ENCODE peak calls at places on chromosomes 4 and X, in four cellular contexts. J is H9, A is HepG2, I is HCT116. P is an unnamed sample.

GRCh38 chr4:88035292-88035691 is 27.9 kb downstream of the PKD2 start:
- DNase-seq in I (no peak), A (no peak), J (no peak), P (no peak)

GRCh38 chrX:39836802-39837420 is 260.8 kb downstream of the BCOR start:
- DNase-seq in J (no peak), A (no peak), I (no peak), P (no peak)

GRCh38 chrX:73876897-73877296 is 313.9 kb downstream of the CHIC1 start:
- DNase-seq in I (no peak), J (no peak), A (no peak), P (no peak)

GRCh38 chr4:69104719-69105275 is 8.5 kb downstream of the UGT2B7 start:
- DNase-seq in I (no peak), A (no peak), J (no peak), P (no peak)

GRCh38 chr4:151862766-151863165 is 102.0 kb upstream of the GATB start:
- DNase-seq in J (no peak), I (no peak), A (no peak), P (no peak)

GRCh38 chr4:180500146-180500545 is 1743.1 kb upstream of the TENM3 start:
- DNase-seq in I (no peak), A (no peak), J (no peak), P (no peak)

GRCh38 chrX:94057385-94057784 is 383.4 kb downstream of the FAM133A start:
- DNase-seq in I (no peak), J (no peak), A (no peak), P (no peak)

GRCh38 chrX:56281789-56282188 is 49.6 kb downstream of the KLF8 start:
- DNase-seq in I (peak; percentile 3), J (no peak), A (peak; percentile 8), P (no peak)

GRCh38 chr4:101271516-101271915 is 75.8 kb downstream of the PPP3CA start:
- DNase-seq in I (no peak), A (peak; percentile 37), J (no peak), P (no peak)

GRCh38 chr4:184889683-184890082 is 63.9 kb upstream of the ACSL1 start:
- DNase-seq in A (no peak), J (no peak), I (no peak), P (no peak)

GRCh38 chr4:46146993-46147392 is 23.1 kb upstream of the GABRG1 start:
- DNase-seq in A (peak; percentile 6), I (no peak), J (no peak), P (peak; percentile 60)

GRCh38 chr4:65668201-65669007 is 1.9 kb downstream of the EPHA5 start:
- DNase-seq in I (no peak), J (peak; percentile 39), A (no peak), P (peak; percentile 62)

GRCh38 chr4:65671402-65671801 is 1.1 kb upstream of the EPHA5 start:
- DNase-seq in I (no peak), J (no peak), A (peak; percentile 6), P (no peak)

GRCh38 chr4:65669008-65669971 is 999 bp downstream of the EPHA5 start:
- DNase-seq in J (peak; percentile 54), A (no peak), I (no peak), P (peak; percentile 80)

GRCh38 chr4:65669981-65670330 is 333 bp downstream of the EPHA5 start:
- DNase-seq in J (no peak), A (no peak), I (no peak), P (no peak)

GRCh38 chr4:65670331-65671031 is at the start of gene EPHA5:
- DNase-seq in A (peak; percentile 3), J (peak; percentile 92), I (no peak), P (peak; percentile 94)
- H3K9ac ChIP-seq in A (no peak within 1 kb of the TSS), J (no peak within 1 kb of the TSS), I (no peak within 1 kb of the TSS), P (no peak within 1 kb of the TSS)

DNA sequence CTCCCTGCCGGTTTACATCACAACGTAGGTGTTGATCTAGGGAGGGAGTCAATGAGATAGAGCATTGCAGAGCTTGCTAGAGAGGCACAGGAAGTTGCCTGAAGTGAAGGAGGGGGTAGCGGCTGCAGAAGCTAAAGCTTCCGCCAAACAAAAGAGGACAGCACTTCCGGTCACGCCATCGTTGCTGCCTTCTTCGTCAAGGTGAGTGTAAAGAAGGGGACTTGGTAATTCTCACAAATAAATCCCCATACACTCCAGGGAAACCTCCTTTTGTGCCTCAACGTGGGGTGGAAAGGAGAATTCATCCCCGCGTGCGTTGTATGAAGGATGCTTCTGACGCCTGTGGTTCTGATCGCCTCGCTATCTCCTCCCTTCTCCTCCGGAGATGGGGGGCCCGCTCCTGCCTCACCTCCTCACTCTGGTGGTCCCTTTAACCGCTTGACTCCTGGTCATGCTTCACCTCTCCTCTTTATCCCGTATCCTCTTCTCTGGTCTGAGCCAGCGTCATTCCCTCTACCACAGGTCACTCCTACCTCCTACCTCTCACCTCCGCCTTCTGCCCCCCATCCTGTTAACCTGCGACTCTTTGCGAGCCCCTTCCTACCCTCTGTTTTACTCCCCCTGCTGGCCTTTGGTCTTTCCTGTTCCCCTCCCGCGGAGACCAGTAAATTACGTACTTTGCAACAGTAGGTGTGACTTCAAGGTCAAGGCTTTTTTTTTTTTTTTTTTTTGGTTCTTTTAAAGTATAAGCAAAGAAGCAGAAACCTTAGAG is 59.9 kb downstream of the GSPT2 start:
- DNase-seq in A (peak; percentile 1), J (peak; percentile 81), I (peak; percentile 60), P (peak; percentile 89)
- TF ChIP-seq CTCF in A (no peak), J (peak; percentile 62), I (peak; percentile 16), P (peak; percentile 67)

GRCh38 chr4:77776182-77777134 is 42.7 kb downstream of the CNOT6L start:
- DNase-seq in J (no peak), I (no peak), A (no peak), P (no peak)

GRCh38 chr4:77771566-77771965 is 47.6 kb downstream of the CNOT6L start:
- DNase-seq in I (no peak), J (no peak), A (no peak), P (no peak)

GRCh38 chr4:77773101-77773500 is 46.1 kb downstream of the CNOT6L start:
- DNase-seq in J (no peak), A (no peak), I (no peak), P (no peak)

GRCh38 chr4:77782102-77782835 is 36.9 kb downstream of the CNOT6L start:
- DNase-seq in A (no peak), I (no peak), J (no peak), P (no peak)

DNA sequence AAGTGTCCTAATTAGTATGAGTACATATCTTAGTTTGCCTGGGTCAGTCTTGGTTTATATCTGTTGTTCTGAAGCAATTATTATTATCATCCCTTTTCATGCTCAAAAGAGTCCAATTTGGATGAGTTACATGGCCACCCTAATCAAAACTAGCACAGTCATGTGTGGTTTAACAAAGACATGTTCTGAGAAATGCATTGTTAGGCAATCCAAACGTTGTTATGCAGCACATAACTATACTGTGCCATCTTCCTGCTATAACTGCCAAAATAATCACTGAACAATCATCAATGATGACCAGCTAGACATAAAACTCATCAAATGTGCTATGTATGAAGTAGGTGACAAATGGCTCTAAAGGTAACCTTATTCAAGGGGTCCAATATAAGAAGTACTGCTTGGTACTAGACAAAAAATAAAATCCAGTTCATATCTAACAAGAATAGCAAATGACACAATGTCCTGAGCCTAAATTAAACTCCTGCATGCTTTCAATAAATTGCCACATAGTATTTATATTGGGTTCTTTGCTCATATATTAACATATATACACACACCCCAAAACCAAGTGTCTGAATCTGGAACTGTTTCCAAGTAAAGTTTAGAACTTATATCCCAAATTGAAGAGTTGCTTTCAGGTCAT is 41.9 kb downstream of the CNOT6L start:
- DNase-seq in A (no peak), J (no peak), I (no peak), P (no peak)
- H3K27ac ChIP-seq in A (no peak overlapping the region), J (no peak overlapping the region), I (no peak overlapping the region), P (no peak overlapping the region)

GRCh38 chrX:45668686-45669443 is 468.2 kb upstream of the DIPK2B start:
- DNase-seq in A (no peak), I (peak; percentile 78), J (no peak), P (no peak)

GRCh38 chrX:45669715-45670360 is 469.2 kb upstream of the DIPK2B start:
- DNase-seq in I (no peak), J (no peak), A (no peak), P (no peak)

GRCh38 chrX:45664727-45665290 is 464.1 kb upstream of the DIPK2B start:
- DNase-seq in J (no peak), I (no peak), A (no peak), P (no peak)

DNA sequence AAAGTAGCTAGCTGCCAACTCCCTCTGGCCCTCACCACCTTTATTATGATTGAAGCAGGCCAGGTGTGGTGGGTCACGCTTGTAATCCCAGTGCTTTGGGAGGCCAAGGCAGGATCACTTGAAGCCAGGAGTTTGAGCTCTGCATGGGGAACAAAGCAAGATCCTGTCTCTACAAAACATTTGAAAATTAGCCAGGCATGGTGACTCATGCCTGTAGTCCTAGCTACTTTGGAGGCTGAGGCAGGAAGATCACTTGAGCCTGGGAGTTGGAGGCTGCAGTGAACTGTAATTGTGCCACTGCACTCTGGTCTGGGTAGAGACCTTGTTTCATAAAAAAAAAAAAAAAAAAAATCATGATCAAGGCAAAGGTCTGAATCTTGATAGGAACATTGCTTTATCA is 467.0 kb upstream of the DIPK2B start:
- DNase-seq in A (no peak), I (peak; percentile 35), J (no peak), P (no peak)
- H3K9ac ChIP-seq in A (no peak overlapping the region), I (peak overlapping the region; percentile 58), J (no peak overlapping the region), P (no peak overlapping the region)